ENCODE peak calls at places on chromosomes 2 and 18, in four cellular contexts. One of them, this sample, is unnamed.

GRCh38 chr2:25817630-25818029 is 60.7 kb downstream of the ASXL2 start:
- DNase-seq in adrenal gland: no peak
- DNase-seq in upper lobe of right lung: no peak
- DNase-seq in glutamatergic neuron: no peak
- DNase-seq in this sample: no peak

GRCh38 chr2:227812001-227812400 is 1.6 kb upstream of the CCL20 start:
- DNase-seq in adrenal gland: no peak
- DNase-seq in upper lobe of right lung: no peak
- DNase-seq in glutamatergic neuron: no peak
- DNase-seq in this sample: no peak

GRCh38 chr2:204722691-204723090 is 177.4 kb downstream of the PARD3B start:
- DNase-seq in upper lobe of right lung: no peak
- DNase-seq in glutamatergic neuron: no peak
- DNase-seq in adrenal gland: no peak
- DNase-seq in this sample: no peak

GRCh38 chr2:172834881-172835280 is 99.2 kb downstream of the RAPGEF4 start:
- DNase-seq in adrenal gland: no peak
- DNase-seq in upper lobe of right lung: no peak
- DNase-seq in glutamatergic neuron: no peak
- DNase-seq in this sample: no peak

GRCh38 chr2:110678457-110679336 is 834 bp upstream of the BUB1 start:
- DNase-seq in glutamatergic neuron: peak
- DNase-seq in adrenal gland: peak
- DNase-seq in upper lobe of right lung: peak
- DNase-seq in this sample: peak

GRCh38 chr2:115443550-115444185 is 1001.2 kb downstream of the DPP10 start:
- DNase-seq in glutamatergic neuron: no peak
- DNase-seq in adrenal gland: no peak
- DNase-seq in upper lobe of right lung: no peak
- DNase-seq in this sample: no peak

GRCh38 chr2:166314022-166314759 is 61.6 kb downstream of the SCN9A start:
- DNase-seq in glutamatergic neuron: no peak
- DNase-seq in adrenal gland: no peak
- DNase-seq in upper lobe of right lung: no peak
- DNase-seq in this sample: no peak

GRCh38 chr18:75799449-75800330 is 372.2 kb upstream of the SMIM21 start:
- DNase-seq in glutamatergic neuron: no peak
- DNase-seq in adrenal gland: no peak
- DNase-seq in upper lobe of right lung: no peak
- DNase-seq in this sample: no peak

DNA sequence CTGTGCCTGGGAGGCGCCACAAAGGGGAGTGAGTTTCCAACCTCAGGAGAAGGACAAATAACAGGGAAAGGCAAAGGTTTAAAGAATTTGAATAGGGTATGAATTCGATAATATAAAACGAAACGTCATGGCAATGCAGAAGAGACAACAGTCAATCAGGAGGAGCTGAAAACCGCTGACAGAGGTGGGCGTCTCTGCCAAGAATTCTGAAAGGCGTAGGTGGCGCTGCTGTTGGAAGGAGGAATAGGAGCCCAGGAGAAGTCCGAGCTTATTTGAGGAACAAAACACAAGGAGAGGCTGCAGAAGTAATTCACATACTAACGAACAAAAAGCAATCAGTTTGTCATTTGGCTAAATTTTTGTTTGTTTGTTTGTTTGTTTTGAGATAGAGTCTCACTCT is 485.8 kb upstream of the POU3F3 start:
- DNase-seq in upper lobe of right lung: no peak
- DNase-seq in glutamatergic neuron: no peak
- DNase-seq in adrenal gland: no peak
- DNase-seq in this sample: no peak
- TF ChIP-seq CTCF in upper lobe of right lung: no peak
- TF ChIP-seq CTCF in glutamatergic neuron: no peak
- TF ChIP-seq CTCF in adrenal gland: no peak
- TF ChIP-seq CTCF in this sample: no peak

GRCh38 chr2:44301111-44301510 is 25.8 kb downstream of the SLC3A1 start:
- DNase-seq in glutamatergic neuron: no peak
- DNase-seq in adrenal gland: no peak
- DNase-seq in upper lobe of right lung: no peak
- DNase-seq in this sample: no peak

GRCh38 chr2:44305882-44306281 is 30.6 kb downstream of the SLC3A1 start:
- DNase-seq in adrenal gland: no peak
- DNase-seq in glutamatergic neuron: no peak
- DNase-seq in upper lobe of right lung: no peak
- DNase-seq in this sample: no peak

GRCh38 chr2:44304258-44304657 is 29.0 kb downstream of the SLC3A1 start:
- DNase-seq in glutamatergic neuron: no peak
- DNase-seq in adrenal gland: no peak
- DNase-seq in upper lobe of right lung: no peak
- DNase-seq in this sample: no peak
- TF ChIP-seq CTCF in glutamatergic neuron: no peak
- TF ChIP-seq CTCF in adrenal gland: no peak
- TF ChIP-seq CTCF in upper lobe of right lung: no peak
- TF ChIP-seq CTCF in this sample: no peak

DNA sequence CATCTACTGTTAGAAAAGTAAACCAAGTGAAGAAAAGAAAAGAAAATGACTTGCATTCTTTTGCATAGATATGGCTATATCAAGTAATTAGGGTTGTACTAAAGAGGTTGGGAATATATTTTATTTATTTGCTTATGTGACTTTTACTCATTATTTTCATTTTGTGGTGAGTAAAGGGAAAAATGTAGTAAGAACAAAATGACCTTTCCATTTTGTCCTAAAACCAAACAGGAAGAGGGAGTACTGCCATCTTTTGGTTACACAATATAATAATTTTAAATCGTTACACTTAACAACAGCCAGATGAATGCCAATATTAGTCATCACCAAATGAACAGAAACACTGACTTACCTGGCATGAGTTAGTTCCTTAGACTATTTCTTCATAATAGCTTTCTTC is 47.3 kb upstream of the NDUFV2 start:
- DNase-seq in adrenal gland: no peak
- DNase-seq in glutamatergic neuron: no peak
- DNase-seq in upper lobe of right lung: no peak
- DNase-seq in this sample: no peak
- TF ChIP-seq CTCF in adrenal gland: no peak
- TF ChIP-seq CTCF in glutamatergic neuron: no peak
- TF ChIP-seq CTCF in upper lobe of right lung: peak
- TF ChIP-seq CTCF in this sample: no peak

GRCh38 chr18:23094411-23095165 is 40.7 kb upstream of the CABLES1 start:
- DNase-seq in glutamatergic neuron: no peak
- DNase-seq in adrenal gland: no peak
- DNase-seq in upper lobe of right lung: no peak
- DNase-seq in this sample: peak

GRCh38 chr18:23093772-23094171 is 41.5 kb upstream of the CABLES1 start:
- DNase-seq in adrenal gland: no peak
- DNase-seq in glutamatergic neuron: no peak
- DNase-seq in upper lobe of right lung: no peak
- DNase-seq in this sample: no peak

GRCh38 chr18:23092121-23092520 is 43.2 kb upstream of the CABLES1 start:
- DNase-seq in upper lobe of right lung: no peak
- DNase-seq in adrenal gland: no peak
- DNase-seq in glutamatergic neuron: no peak
- DNase-seq in this sample: no peak

GRCh38 chr18:23099621-23100020 is 35.7 kb upstream of the CABLES1 start:
- DNase-seq in glutamatergic neuron: no peak
- DNase-seq in adrenal gland: no peak
- DNase-seq in upper lobe of right lung: peak
- DNase-seq in this sample: no peak

GRCh38 chr18:23095463-23095862 is 39.8 kb upstream of the CABLES1 start:
- DNase-seq in upper lobe of right lung: no peak
- DNase-seq in glutamatergic neuron: no peak
- DNase-seq in adrenal gland: no peak
- DNase-seq in this sample: no peak
- TF ChIP-seq CTCF in upper lobe of right lung: no peak
- TF ChIP-seq CTCF in glutamatergic neuron: no peak
- TF ChIP-seq CTCF in adrenal gland: no peak
- TF ChIP-seq CTCF in this sample: no peak

DNA sequence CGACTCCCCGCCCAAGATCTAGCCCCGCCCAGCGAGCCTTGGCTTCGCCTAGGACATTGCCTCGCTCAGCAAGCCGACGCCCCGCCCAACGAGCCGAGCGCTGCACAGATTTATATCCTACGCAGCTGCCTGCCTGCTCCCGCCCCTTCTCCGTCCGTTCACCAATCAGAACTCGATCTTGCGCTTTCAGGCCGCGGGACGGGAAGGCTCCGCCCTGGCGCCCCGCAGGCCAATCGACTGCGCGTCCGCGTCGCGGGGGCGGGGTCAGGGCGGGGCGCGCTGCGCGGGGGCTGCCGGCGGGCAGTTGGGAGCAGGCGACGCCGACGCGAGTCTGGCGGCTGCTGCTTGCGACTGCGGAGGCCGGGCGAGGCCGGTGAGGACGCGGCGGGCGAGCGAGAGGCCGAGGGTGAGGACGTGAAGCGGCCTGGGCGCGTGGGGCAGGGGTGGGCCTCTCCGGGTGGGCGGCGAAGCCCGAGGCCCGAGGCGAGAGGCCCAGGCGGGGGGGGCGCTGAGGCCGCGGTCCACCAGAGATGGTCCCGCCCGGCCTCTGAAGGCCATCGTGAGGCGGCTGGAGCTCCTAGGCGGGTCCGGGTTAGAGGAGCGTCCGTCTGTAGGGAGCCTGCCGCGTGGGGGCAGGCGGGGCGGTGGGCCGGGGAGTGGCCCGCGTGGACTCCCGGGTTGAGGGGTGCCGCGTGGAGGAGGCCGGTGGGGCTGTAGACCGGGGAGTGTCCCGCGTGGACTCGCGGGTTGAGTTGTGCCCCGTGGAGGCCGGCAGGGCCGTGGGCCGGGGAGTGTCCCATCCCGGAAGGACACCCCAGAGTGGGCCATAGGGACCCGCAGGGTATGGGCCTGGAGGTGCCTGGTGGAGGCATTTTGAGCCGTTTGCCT is at the start of gene FARP2:
- DNase-seq in upper lobe of right lung: peak
- DNase-seq in adrenal gland: peak
- DNase-seq in glutamatergic neuron: peak
- DNase-seq in this sample: peak
- TF ChIP-seq CTCF in upper lobe of right lung: no peak
- TF ChIP-seq CTCF in adrenal gland: no peak
- TF ChIP-seq CTCF in glutamatergic neuron: no peak
- TF ChIP-seq CTCF in this sample: no peak

GRCh38 chr18:45549296-45549695 is 66.0 kb upstream of the SLC14A2 start:
- DNase-seq in adrenal gland: no peak
- DNase-seq in glutamatergic neuron: no peak
- DNase-seq in upper lobe of right lung: no peak
- DNase-seq in this sample: no peak
- TF ChIP-seq CTCF in adrenal gland: no peak
- TF ChIP-seq CTCF in glutamatergic neuron: no peak
- TF ChIP-seq CTCF in upper lobe of right lung: no peak
- TF ChIP-seq CTCF in this sample: no peak

DNA sequence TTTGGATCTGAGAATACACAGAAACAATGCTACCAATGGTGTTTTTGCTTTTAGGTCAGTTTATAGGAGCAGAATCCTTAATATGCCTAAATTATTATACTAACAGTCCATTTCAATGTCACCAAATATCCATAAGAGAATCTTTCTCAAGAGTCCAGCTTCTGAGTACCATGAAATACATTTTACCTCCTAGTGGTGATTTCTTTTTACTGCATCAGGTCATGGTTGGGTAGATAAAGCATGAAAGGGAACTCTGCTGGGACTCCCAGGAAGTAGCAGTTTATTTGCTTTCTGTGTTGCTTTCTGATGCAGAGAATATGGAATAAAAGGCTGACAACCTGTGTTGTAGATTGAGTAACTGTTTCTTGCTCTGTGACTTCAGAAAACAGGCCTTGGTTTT is 115.6 kb downstream of the PPP1R1C start:
- DNase-seq in upper lobe of right lung: no peak
- DNase-seq in adrenal gland: no peak
- DNase-seq in glutamatergic neuron: no peak
- DNase-seq in this sample: no peak
- TF ChIP-seq CTCF in upper lobe of right lung: no peak
- TF ChIP-seq CTCF in adrenal gland: no peak
- TF ChIP-seq CTCF in glutamatergic neuron: peak
- TF ChIP-seq CTCF in this sample: peak

GRCh38 chr2:134167015-134167414 is 86.9 kb upstream of the MGAT5 start:
- DNase-seq in upper lobe of right lung: no peak
- DNase-seq in glutamatergic neuron: no peak
- DNase-seq in adrenal gland: no peak
- DNase-seq in this sample: no peak

GRCh38 chr2:134170269-134170668 is 83.6 kb upstream of the MGAT5 start:
- DNase-seq in glutamatergic neuron: no peak
- DNase-seq in adrenal gland: no peak
- DNase-seq in upper lobe of right lung: no peak
- DNase-seq in this sample: no peak

GRCh38 chr2:134173338-134174016 is 80.4 kb upstream of the MGAT5 start:
- DNase-seq in glutamatergic neuron: no peak
- DNase-seq in adrenal gland: no peak
- DNase-seq in upper lobe of right lung: no peak
- DNase-seq in this sample: no peak

GRCh38 chr2:134169788-134170187 is 84.1 kb upstream of the MGAT5 start:
- DNase-seq in upper lobe of right lung: no peak
- DNase-seq in glutamatergic neuron: no peak
- DNase-seq in adrenal gland: no peak
- DNase-seq in this sample: no peak

GRCh38 chr2:134170700-134171099 is 83.2 kb upstream of the MGAT5 start:
- DNase-seq in upper lobe of right lung: no peak
- DNase-seq in glutamatergic neuron: no peak
- DNase-seq in adrenal gland: no peak
- DNase-seq in this sample: no peak
- TF ChIP-seq CTCF in upper lobe of right lung: no peak
- TF ChIP-seq CTCF in glutamatergic neuron: no peak
- TF ChIP-seq CTCF in adrenal gland: no peak
- TF ChIP-seq CTCF in this sample: no peak

This sample was measured in neural crest cell.